ENCODE peak calls at places on chromosomes 6 and 20, in eight cellular contexts. D is dorsolateral prefrontal cortex, X is A673, A is hepatocyte, Z is lower leg skin, C is OCI-LY7, J is GM23338, G is H7. N is an unnamed sample.

GRCh38 chr6:37643851-37644672 is 53.6 kb downstream of the MDGA1 start:
- DNase-seq in D (no peak), X (no peak), Z (no peak), A (no peak), J (no peak), C (no peak), G (no peak), N (no peak)

GRCh38 chr6:20866038-20866437 is 331.8 kb downstream of the CDKAL1 start:
- DNase-seq in D (no peak), Z (no peak), J (no peak), G (no peak), X (no peak), C (no peak), A (no peak), N (no peak)

GRCh38 chr6:498795-499231 is 107.3 kb downstream of the IRF4 start:
- DNase-seq in X (no peak), C (peak), Z (no peak), J (no peak), A (peak), D (no peak), G (no peak), N (no peak)

GRCh38 chr6:444653-445275 is 53.2 kb downstream of the IRF4 start:
- DNase-seq in J (no peak), G (no peak), X (no peak), C (no peak), A (no peak), Z (no peak), D (no peak), N (no peak)

GRCh38 chr6:3849681-3850450 is 693 bp downstream of the FAM50B start:
- DNase-seq in Z (no peak), J (peak), C (no peak), A (no peak), G (no peak), D (no peak), X (peak), N (peak)

GRCh38 chr20:63572788-63573738 is 976 bp downstream of the HELZ2 start:
- DNase-seq in A (no peak), X (no peak), C (no peak), G (no peak), J (peak), Z (no peak), D (no peak), N (no peak)

GRCh38 chr6:159043236-159043635 is 1.6 kb downstream of the TAGAP start:
- DNase-seq in X (no peak), C (peak), D (no peak), Z (no peak), G (no peak), J (no peak), A (no peak), N (no peak)

GRCh38 chr6:79420054-79420453 is 117.2 kb downstream of the LCA5 start:
- DNase-seq in X (no peak), G (no peak), Z (no peak), J (no peak), D (no peak), C (no peak), A (no peak), N (no peak)

GRCh38 chr6:118509009-118509617 is 39.0 kb upstream of the PLN start:
- DNase-seq in J (peak), A (peak), Z (no peak), C (peak), G (peak), X (peak), D (no peak), N (no peak)

GRCh38 chr6:33981861-33982260 is 164.0 kb downstream of the GRM4 start:
- DNase-seq in Z (no peak), X (no peak), A (no peak), G (no peak), J (no peak), D (peak), C (no peak), N (no peak)

GRCh38 chr6:24489470-24489869 is at the start of gene GPLD1:
- DNase-seq in X (no peak), C (no peak), D (no peak), A (no peak), J (no peak), G (no peak), Z (no peak), N (no peak)

GRCh38 chr20:37096415-37097039 is 730 bp upstream of the RBL1 start:
- DNase-seq in Z (no peak), A (no peak), J (no peak), C (peak), X (no peak), G (no peak), D (no peak), N (no peak)

GRCh38 chr20:25489221-25489863 is 81.9 kb downstream of the GINS1 start:
- DNase-seq in G (peak), X (no peak), J (peak), C (no peak), A (no peak), Z (no peak), D (no peak), N (no peak)

GRCh38 chr6:5782783-5783567 is 223.8 kb downstream of the NRN1 start:
- DNase-seq in X (no peak), D (peak), G (peak), J (no peak), Z (no peak), A (no peak), C (no peak), N (no peak)

GRCh38 chr20:63065911-63066310 is 59.1 kb upstream of the BHLHE23 start:
- DNase-seq in A (no peak), J (no peak), X (no peak), Z (no peak), D (no peak), C (no peak), G (peak), N (no peak)

GRCh38 chr6:16635810-16636602 is 125.3 kb downstream of the ATXN1 start:
- DNase-seq in J (peak), Z (no peak), A (no peak), D (peak), C (no peak), G (peak), X (no peak), N (peak)

GRCh38 chr6:110401585-110402176 is 13.7 kb downstream of the DDO start:
- DNase-seq in Z (no peak), G (no peak), X (no peak), C (no peak), A (no peak), D (no peak), J (no peak), N (no peak)
- H3K4me3 ChIP-seq in Z (no peak), G (no peak), X (no peak), C (no peak), A (no peak), D (no peak), J (no peak), N (no peak)

GRCh38 chr6:53031281-53031680 is 33.9 kb upstream of the FBXO9 start:
- DNase-seq in X (no peak), Z (no peak), A (no peak), G (no peak), J (no peak), D (no peak), C (no peak), N (no peak)

GRCh38 chr6:53035549-53036213 is 29.5 kb upstream of the FBXO9 start:
- DNase-seq in C (no peak), X (no peak), A (no peak), D (peak), G (no peak), Z (no peak), J (no peak), N (no peak)

GRCh38 chr6:53032853-53033252 is 32.4 kb upstream of the FBXO9 start:
- DNase-seq in G (no peak), A (no peak), C (no peak), X (no peak), J (no peak), D (peak), Z (no peak), N (no peak)

GRCh38 chr6:53029761-53030160 is 34.7 kb upstream of the GSTA4 start:
- DNase-seq in D (no peak), C (no peak), J (no peak), A (no peak), X (no peak), Z (no peak), G (no peak), N (no peak)

DNA sequence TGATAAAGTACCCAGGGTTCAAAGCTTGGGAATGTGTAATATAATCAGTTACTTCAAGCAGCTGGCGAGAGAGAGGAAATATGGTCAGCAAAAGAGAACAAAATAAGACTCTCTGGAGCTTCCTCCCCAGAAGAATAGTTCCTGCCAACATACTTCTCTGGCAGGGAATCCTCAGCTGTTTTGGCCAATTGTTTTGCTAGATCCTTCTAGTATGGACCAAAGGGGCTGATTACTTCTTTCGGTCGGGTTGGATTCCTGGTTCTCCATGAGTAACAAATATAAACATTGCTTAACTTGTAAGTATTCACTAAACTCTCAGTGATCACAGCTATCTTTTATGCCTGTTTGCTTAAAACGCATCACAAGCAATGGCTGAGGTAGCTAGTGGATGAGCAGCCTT is 31.4 kb upstream of the FBXO9 start:
- DNase-seq in D (no peak), A (no peak), G (no peak), Z (no peak), X (no peak), J (no peak), C (no peak), N (no peak)
- H3K4me3 ChIP-seq in D (no peak), A (no peak), G (no peak), Z (no peak), X (no peak), J (no peak), C (no peak), N (no peak)

GRCh38 chr20:41615671-41616070 is 2.5 kb downstream of the CHD6 start:
- DNase-seq in J (no peak), C (no peak), X (no peak), Z (no peak), D (no peak), A (no peak), G (no peak), N (no peak)
- H3K4me3 ChIP-seq in J (peak), C (no peak), X (no peak), Z (no peak), D (no peak), A (no peak), G (no peak), N (no peak)

GRCh38 chr20:11686900-11687543 is 230.7 kb upstream of the BTBD3 start:
- DNase-seq in D (peak), J (peak), C (no peak), Z (no peak), G (peak), A (peak), X (peak), N (peak)
- H3K4me3 ChIP-seq in D (peak), J (peak), C (no peak), Z (no peak), G (peak), A (peak), X (peak), N (no peak)

N was measured in body of pancreas.